ENCODE peak calls at places on chromosomes 16 and 17, in ten cellular contexts. M, Q, F, H, G, E, C, V, L and S are unnamed samples. For H3K4me1 and H3K36me3, the result is how much of the 10 kb centered on the place peaks cover.

GRCh38 chr17:36972186-36972686 is 23.5 kb downstream of the AATF start:
- DNase-seq in M (no peak), Q (no peak), F (no peak), H (no peak), G (no peak), E (no peak), C (no peak), V (no peak), L (no peak), S (no peak)

GRCh38 chr17:27946521-27946920 is 53.4 kb upstream of the LYRM9 start:
- DNase-seq in M (no peak), Q (no peak), F (no peak), H (no peak), G (no peak), E (no peak), C (no peak), V (no peak), L (no peak), S (no peak)

GRCh38 chr16:4937782-4938682 is 1.1 kb upstream of the PPL start:
- DNase-seq in M (no peak), Q (peak), F (peak), H (no peak), G (no peak), E (peak), C (peak), V (no peak), L (peak), S (no peak)

GRCh38 chr16:88379694-88380040 is 3.1 kb upstream of the ZNF469 start:
- DNase-seq in M (no peak), Q (no peak), F (no peak), H (no peak), G (no peak), E (no peak), C (peak), V (no peak), L (peak), S (no peak)

GRCh38 chr16:78483124-78483992 is 383.9 kb downstream of the WWOX start:
- DNase-seq in M (no peak), Q (peak), F (no peak), H (no peak), G (no peak), E (no peak), C (no peak), V (no peak), L (no peak), S (no peak)

GRCh38 chr17:77677637-77678036 is 280.9 kb upstream of the TNRC6C start:
- DNase-seq in M (no peak), Q (no peak), F (no peak), H (no peak), G (no peak), E (no peak), C (no peak), V (no peak), L (no peak), S (no peak)

GRCh38 chr17:1034652-1035210 is 37.8 kb downstream of the TIMM22 start:
- DNase-seq in M (no peak), Q (no peak), F (no peak), H (no peak), G (no peak), E (no peak), C (no peak), V (no peak), L (peak), S (no peak)

GRCh38 chr17:8712698-8713097 is 31.9 kb downstream of the CCDC42 start:
- DNase-seq in M (no peak), Q (no peak), F (no peak), H (no peak), G (no peak), E (no peak), C (no peak), V (no peak), L (no peak), S (no peak)

GRCh38 chr17:59311051-59311468 is 20.4 kb upstream of the YPEL2 start:
- DNase-seq in M (peak), Q (peak), F (peak), H (peak), G (peak), E (peak), C (no peak), V (no peak), L (no peak), S (peak)

GRCh38 chr16:85720319-85720637 is 30.6 kb downstream of the C16orf74 start:
- DNase-seq in M (no peak), Q (peak), F (peak), H (no peak), G (peak), E (peak), C (no peak), V (no peak), L (no peak), S (no peak)

GRCh38 chr16:15993541-15993940 is 44.1 kb downstream of the ABCC1 start:
- DNase-seq in M (no peak), Q (no peak), F (no peak), H (no peak), G (no peak), E (no peak), C (no peak), V (no peak), L (no peak), S (no peak)

GRCh38 chr17:74872313-74873035 is at the start of gene FDXR:
- DNase-seq in M (no peak), Q (no peak), F (no peak), H (no peak), G (no peak), E (peak), C (no peak), V (no peak), L (peak), S (no peak)

GRCh38 chr17:41771389-41772206 is 14.9 kb downstream of the JUP start:
- DNase-seq in M (peak), Q (no peak), F (no peak), H (no peak), G (no peak), E (no peak), C (no peak), V (no peak), L (peak), S (no peak)

GRCh38 chr16:29876578-29877249 is 13.7 kb upstream of the CDIPT start:
- DNase-seq in M (peak), Q (no peak), F (no peak), H (no peak), G (no peak), E (no peak), C (no peak), V (no peak), L (no peak), S (no peak)

GRCh38 chr16:49811630-49812334 is 44.1 kb downstream of the ZNF423 start:
- DNase-seq in M (no peak), Q (no peak), F (no peak), H (no peak), G (no peak), E (peak), C (no peak), V (no peak), L (no peak), S (peak)

GRCh38 chr17:79981090-79981489 is 54.6 kb downstream of the TBC1D16 start:
- DNase-seq in M (no peak), Q (no peak), F (no peak), H (no peak), G (no peak), E (no peak), C (peak), V (no peak), L (peak), S (no peak)

GRCh38 chr17:3418222-3418621 is 7.1 kb downstream of the OR3A3 start:
- DNase-seq in M (no peak), Q (no peak), F (no peak), H (no peak), G (no peak), E (no peak), C (no peak), V (no peak), L (no peak), S (no peak)

GRCh38 chr16:77789646-77790370 is 1.4 kb downstream of the VAT1L start:
- DNase-seq in M (no peak), Q (no peak), F (no peak), H (no peak), G (no peak), E (no peak), C (no peak), V (no peak), L (no peak), S (no peak)

GRCh38 chr16:734981-735881 is 5.6 kb downstream of the CIAO3 start:
- DNase-seq in M (no peak), Q (no peak), F (no peak), H (no peak), G (no peak), E (no peak), C (no peak), V (no peak), L (peak), S (peak)

GRCh38 chr17:70187383-70187782 is 18.1 kb downstream of the KCNJ2 start:
- DNase-seq in M (no peak), Q (no peak), F (no peak), H (no peak), G (no peak), E (no peak), C (no peak), V (no peak), L (no peak), S (no peak)

GRCh38 chr16:11708421-11708820 is 34.2 kb downstream of the TXNDC11 start:
- DNase-seq in M (no peak), Q (no peak), F (no peak), H (no peak), G (no peak), E (no peak), C (no peak), V (no peak), L (no peak), S (no peak)

GRCh38 chr17:69572747-69573146 is 158.2 kb downstream of the MAP2K6 start:
- DNase-seq in M (no peak), Q (no peak), F (no peak), H (no peak), G (no peak), E (no peak), C (no peak), V (no peak), L (no peak), S (no peak)

GRCh38 chr17:75099881-75100595 is 9.7 kb upstream of the ARMC7 start:
- DNase-seq in M (no peak), Q (no peak), F (no peak), H (no peak), G (no peak), E (no peak), C (no peak), V (no peak), L (no peak), S (no peak)

GRCh38 chr17:31470592-31470991 is 79.1 kb downstream of the RAB11FIP4 start:
- DNase-seq in M (no peak), Q (no peak), F (no peak), H (no peak), G (no peak), E (no peak), C (no peak), V (no peak), L (no peak), S (no peak)

GRCh38 chr16:951660-952301 is 19.0 kb downstream of the LMF1 start:
- DNase-seq in M (peak), Q (no peak), F (no peak), H (no peak), G (no peak), E (no peak), C (no peak), V (no peak), L (peak), S (no peak)

GRCh38 chr16:87161822-87162676 is 155.1 kb downstream of the C16orf95 start:
- DNase-seq in M (peak), Q (no peak), F (no peak), H (no peak), G (no peak), E (no peak), C (no peak), V (no peak), L (no peak), S (no peak)

GRCh38 chr17:56112086-56112485 is 41.2 kb upstream of the ANKFN1 start:
- DNase-seq in M (no peak), Q (no peak), F (no peak), H (no peak), G (no peak), E (no peak), C (no peak), V (no peak), L (no peak), S (no peak)

GRCh38 chr16:14232106-14232890 is 161.2 kb downstream of the MRTFB start:
- DNase-seq in M (no peak), Q (no peak), F (no peak), H (no peak), G (no peak), E (peak), C (no peak), V (no peak), L (no peak), S (no peak)

GRCh38 chr17:45372325-45372869 is 55.6 kb upstream of the MAP3K14 start:
- DNase-seq in M (no peak), Q (no peak), F (no peak), H (no peak), G (no peak), E (no peak), C (no peak), V (peak), L (no peak), S (no peak)

GRCh38 chr17:3710951-3711383 is 12.7 kb upstream of the HASPIN start:
- DNase-seq in M (no peak), Q (peak), F (no peak), H (no peak), G (peak), E (no peak), C (no peak), V (no peak), L (no peak), S (no peak)

GRCh38 chr17:7544911-7545310 is 3.9 kb upstream of the TNFSF12 start:
- DNase-seq in M (no peak), Q (no peak), F (no peak), H (no peak), G (no peak), E (no peak), C (no peak), V (no peak), L (no peak), S (no peak)

GRCh38 chr17:10019941-10020403 is 114.9 kb upstream of the RCVRN start:
- DNase-seq in M (no peak), Q (no peak), F (no peak), H (no peak), G (no peak), E (no peak), C (peak), V (no peak), L (peak), S (no peak)

GRCh38 chr16:85602831-85603755 is 10.0 kb upstream of the GSE1 start:
- DNase-seq in M (no peak), Q (no peak), F (no peak), H (no peak), G (peak), E (peak), C (no peak), V (no peak), L (no peak), S (no peak)

GRCh38 chr16:68927016-68927415 is 83.7 kb downstream of the TANGO6 start:
- DNase-seq in M (no peak), Q (peak), F (no peak), H (no peak), G (no peak), E (no peak), C (no peak), V (no peak), L (no peak), S (no peak)

GRCh38 chr17:77489239-77489897 is 348.6 kb downstream of the SEC14L1 start:
- DNase-seq in M (no peak), Q (no peak), F (no peak), H (no peak), G (no peak), E (no peak), C (no peak), V (no peak), L (peak), S (no peak)

GRCh38 chr17:72122002-72122310 is 1.1 kb downstream of the SOX9 start:
- DNase-seq in M (no peak), Q (peak), F (no peak), H (no peak), G (no peak), E (no peak), C (no peak), V (no peak), L (no peak), S (no peak)
- H3K4me1 ChIP-seq in M (under half), Q (under half), F (under half), H (under half), G (half or more), E (under half), C (under half), V (half or more), L (under half), S (under half)

GRCh38 chr17:34236341-34236892 is 18.7 kb upstream of the CCL2 start:
- DNase-seq in M (no peak), Q (no peak), F (no peak), H (no peak), G (no peak), E (no peak), C (no peak), V (peak), L (no peak), S (no peak)

GRCh38 chr17:34230342-34230741 is 24.7 kb upstream of the CCL2 start:
- DNase-seq in M (no peak), Q (no peak), F (no peak), H (no peak), G (no peak), E (no peak), C (no peak), V (no peak), L (no peak), S (no peak)

GRCh38 chr17:34237458-34237857 is 17.6 kb upstream of the CCL2 start:
- DNase-seq in M (no peak), Q (no peak), F (no peak), H (no peak), G (no peak), E (no peak), C (no peak), V (peak), L (no peak), S (no peak)

GRCh38 chr17:34235389-34236028 is 19.6 kb upstream of the CCL2 start:
- DNase-seq in M (no peak), Q (peak), F (peak), H (no peak), G (no peak), E (peak), C (no peak), V (peak), L (no peak), S (peak)

GRCh38 chr17:34234616-34235015 is 20.5 kb upstream of the CCL2 start:
- DNase-seq in M (no peak), Q (no peak), F (no peak), H (no peak), G (no peak), E (no peak), C (no peak), V (peak), L (no peak), S (no peak)
- H3K27ac ChIP-seq in M (no peak), Q (peak), F (peak), H (no peak), G (no peak), E (peak), C (peak), V (peak), L (peak), S (no peak)

GRCh38 chr16:2088192-2088631 is 40.4 kb downstream of the TSC2 start:
- DNase-seq in M (no peak), Q (no peak), F (no peak), H (no peak), G (no peak), E (no peak), C (no peak), V (no peak), L (no peak), S (no peak)

GRCh38 chr16:2090481-2090797 is 42.7 kb downstream of the TSC2 start:
- DNase-seq in M (no peak), Q (no peak), F (no peak), H (no peak), G (no peak), E (peak), C (no peak), V (no peak), L (no peak), S (no peak)

GRCh38 chr16:2090819-2091721 is 43.3 kb downstream of the TSC2 start:
- DNase-seq in M (peak), Q (peak), F (peak), H (peak), G (peak), E (peak), C (peak), V (no peak), L (peak), S (no peak)

GRCh38 chr16:2088759-2089358 is 41.1 kb downstream of the TSC2 start:
- DNase-seq in M (no peak), Q (no peak), F (no peak), H (no peak), G (no peak), E (no peak), C (no peak), V (no peak), L (no peak), S (no peak)

DNA sequence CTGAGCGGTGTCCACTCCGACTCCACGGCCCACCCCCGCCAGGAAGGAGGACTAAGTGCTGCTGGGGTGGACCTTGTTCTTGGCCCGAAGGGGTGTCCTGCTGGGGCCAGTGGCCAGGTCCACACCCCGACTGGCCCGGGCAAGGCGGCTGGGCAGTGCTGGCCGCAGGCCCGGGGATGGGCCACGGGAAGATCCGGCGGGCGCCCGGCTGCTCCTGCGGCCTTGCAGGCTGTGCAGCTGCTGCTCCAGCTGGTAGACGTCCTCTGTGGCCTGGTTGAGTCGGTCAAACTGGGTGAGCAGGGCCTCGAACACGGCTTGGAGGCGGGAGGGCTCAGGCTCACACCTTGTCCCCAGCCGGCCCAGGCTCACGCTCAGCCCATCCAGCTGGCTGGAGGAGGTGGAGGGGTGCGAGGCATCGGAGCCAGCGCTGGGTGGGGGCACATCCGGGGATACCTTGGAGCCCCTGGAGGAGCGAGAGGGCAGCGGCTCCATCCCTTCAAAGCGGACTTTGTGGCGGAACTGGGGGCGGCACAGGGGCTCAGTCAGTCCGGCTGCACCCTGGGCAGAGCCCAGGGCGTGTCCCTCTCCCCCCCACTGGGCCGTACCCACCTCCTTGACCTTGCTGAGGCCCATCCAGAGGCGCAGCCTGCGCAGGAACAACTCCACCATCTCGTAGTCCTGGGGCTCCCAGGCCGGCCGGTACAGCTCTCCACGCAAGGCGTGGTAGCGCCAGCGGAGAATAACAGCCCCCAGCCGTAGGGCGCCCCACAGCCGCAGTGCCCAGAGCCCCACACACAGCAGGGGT is 42.1 kb downstream of the TSC2 start:
- DNase-seq in M (no peak), Q (no peak), F (no peak), H (peak), G (no peak), E (peak), C (no peak), V (no peak), L (no peak), S (no peak)
- H3K36me3 ChIP-seq in M (half or more), Q (under half), F (under half), H (half or more), G (under half), E (under half), C (half or more), V (under half), L (under half), S (under half)

DNA sequence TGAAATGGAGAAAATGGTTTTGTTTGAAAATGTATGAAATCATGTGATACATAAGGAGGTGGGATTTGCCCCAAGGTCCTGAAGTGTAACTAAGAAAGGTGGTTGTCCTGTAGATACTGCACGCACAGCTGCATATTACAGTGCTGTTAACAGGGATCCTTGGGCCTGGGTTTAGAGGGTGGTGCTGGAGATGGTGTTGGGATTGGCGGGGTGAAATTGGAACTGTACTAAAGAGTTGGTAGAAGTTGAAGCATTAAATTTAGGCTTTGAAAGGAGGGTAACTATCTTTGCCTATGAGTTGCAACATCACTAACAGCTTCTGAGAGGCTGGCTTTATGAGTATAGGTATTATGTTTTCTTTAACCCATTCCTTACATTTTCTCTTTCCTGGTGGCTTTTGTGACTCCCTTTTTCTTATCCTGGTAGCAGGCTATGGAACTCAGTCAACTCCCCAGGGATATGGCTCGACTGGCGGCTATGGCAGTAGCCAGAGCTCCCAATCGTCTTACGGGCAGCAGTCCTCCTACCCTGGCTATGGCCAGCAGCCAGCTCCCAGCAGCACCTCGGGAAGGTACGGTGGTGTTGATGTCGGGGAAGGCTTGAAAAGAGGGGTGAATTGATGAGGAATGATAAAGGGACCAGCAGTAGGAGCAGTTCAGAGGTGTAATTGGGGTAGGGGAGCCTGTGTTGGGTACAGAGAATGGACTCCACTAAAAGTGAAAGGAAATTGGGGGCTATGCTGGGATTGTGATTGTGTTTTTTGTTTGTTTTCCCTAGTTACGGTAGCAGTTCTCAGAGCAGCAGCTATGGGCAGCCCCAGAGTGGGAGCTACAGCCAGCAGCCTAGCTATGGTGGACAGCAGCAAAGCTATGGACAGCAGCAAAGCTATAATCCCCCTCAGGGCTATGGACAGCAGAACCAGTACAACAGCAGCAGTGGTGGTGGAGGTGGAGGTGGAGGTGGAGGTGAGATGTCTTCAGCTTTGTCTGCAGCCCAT is 3.8 kb downstream of the FUS start:
- DNase-seq in M (no peak), Q (no peak), F (no peak), H (no peak), G (no peak), E (no peak), C (no peak), V (no peak), L (no peak), S (no peak)
- H3K4me1 ChIP-seq in M (under half), Q (under half), F (under half), H (under half), G (under half), E (under half), C (under half), V (under half), L (under half), S (under half)